ENCODE peak calls at places on chromosomes 1 and 21, in nine cellular contexts. M is lower lobe of right lung; A is CD8-positive, alpha-beta T cell; V is H9; P is B cell; Q is breast epithelium; Z is foreskin fibroblast; C is heart right ventricle; O is AG04450. L is an unnamed sample.

GRCh38 chr1:47710075-47711071 is 272.5 kb downstream of the FOXD2 start:
- DNase-seq in C (peak; percentile 83), O (no peak), V (peak; percentile 82), A (peak; percentile 48), P (no peak), Z (peak; percentile 43), M (peak; percentile 80), Q (no peak), L (no peak)

GRCh38 chr1:88877382-88877825 is 14.0 kb downstream of the GTF2B start:
- DNase-seq in A (no peak), P (no peak), O (no peak), Z (peak; percentile 28), C (no peak), M (no peak), Q (no peak), V (no peak), L (no peak)

GRCh38 chr1:67755619-67756018 is 70.6 kb downstream of the GADD45A start:
- DNase-seq in P (no peak), C (no peak), Z (no peak), A (no peak), V (no peak), Q (no peak), M (no peak), O (no peak), L (no peak)

GRCh38 chr1:56434659-56435202 is 144.6 kb downstream of the PLPP3 start:
- DNase-seq in M (no peak), A (no peak), Z (no peak), P (no peak), O (no peak), Q (no peak), V (no peak), C (no peak), L (no peak)

GRCh38 chr21:15195768-15196167 is 131.0 kb upstream of the NRIP1 start:
- DNase-seq in Z (no peak), M (no peak), A (no peak), P (no peak), O (no peak), Q (no peak), C (no peak), V (no peak), L (no peak)

GRCh38 chr1:210213335-210213734 is 19.3 kb upstream of the SERTAD4 start:
- DNase-seq in A (no peak), V (no peak), Z (no peak), M (no peak), O (no peak), C (no peak), Q (no peak), P (no peak), L (no peak)

GRCh38 chr1:183238071-183238470 is 52.0 kb downstream of the LAMC2 start:
- DNase-seq in C (no peak), P (no peak), O (no peak), Z (peak; percentile 83), Q (no peak), M (no peak), V (no peak), A (no peak), L (no peak)

GRCh38 chr1:38608202-38608864 is 251.2 kb downstream of the RRAGC start:
- DNase-seq in V (peak; percentile 81), O (no peak), C (peak; percentile 36), P (no peak), Z (no peak), M (no peak), Q (no peak), A (no peak), L (no peak)

GRCh38 chr1:156625436-156626078 is 6.3 kb downstream of the HAPLN2 start:
- DNase-seq in A (peak; percentile 47), O (no peak), P (peak; percentile 54), Z (no peak), M (peak; percentile 66), C (peak; percentile 73), V (no peak), Q (no peak), L (no peak)

GRCh38 chr1:208950206-208950605 is 633.3 kb upstream of the CAMK1G start:
- DNase-seq in P (no peak), V (no peak), M (no peak), O (no peak), Q (no peak), Z (no peak), A (no peak), C (no peak), L (no peak)

GRCh38 chr21:25283720-25284119 is 323.6 kb downstream of the MRPL39 start:
- DNase-seq in C (no peak), A (no peak), M (no peak), P (no peak), Z (peak; percentile 17), O (peak; percentile 7), Q (no peak), V (peak; percentile 35), L (no peak)
- TF ChIP-seq CTCF in C (peak; percentile 33), A (no peak), M (peak; percentile 25), P (peak; percentile 29), Z (peak; percentile 39), O (peak; percentile 53), Q (no peak), V (peak; percentile 70), L (peak; percentile 70)

GRCh38 chr1:154902920-154903566 is 33.0 kb upstream of the KCNN3 start:
- DNase-seq in O (no peak), V (no peak), A (no peak), P (no peak), C (no peak), M (no peak), Q (no peak), Z (no peak), L (no peak)

GRCh38 chr1:154910851-154911250 is 25.7 kb downstream of the PMVK start:
- DNase-seq in Q (no peak), Z (no peak), V (no peak), A (no peak), C (no peak), O (no peak), M (no peak), P (no peak), L (peak; percentile 49)

GRCh38 chr1:154908937-154909336 is 27.6 kb downstream of the PMVK start:
- DNase-seq in O (no peak), C (no peak), A (no peak), V (no peak), Z (no peak), Q (no peak), P (no peak), M (no peak), L (no peak)

GRCh38 chr1:154911691-154912550 is 24.6 kb downstream of the PMVK start:
- DNase-seq in P (no peak), M (no peak), C (no peak), V (no peak), Z (no peak), O (no peak), A (no peak), Q (peak; percentile 75), L (peak; percentile 53)

DNA sequence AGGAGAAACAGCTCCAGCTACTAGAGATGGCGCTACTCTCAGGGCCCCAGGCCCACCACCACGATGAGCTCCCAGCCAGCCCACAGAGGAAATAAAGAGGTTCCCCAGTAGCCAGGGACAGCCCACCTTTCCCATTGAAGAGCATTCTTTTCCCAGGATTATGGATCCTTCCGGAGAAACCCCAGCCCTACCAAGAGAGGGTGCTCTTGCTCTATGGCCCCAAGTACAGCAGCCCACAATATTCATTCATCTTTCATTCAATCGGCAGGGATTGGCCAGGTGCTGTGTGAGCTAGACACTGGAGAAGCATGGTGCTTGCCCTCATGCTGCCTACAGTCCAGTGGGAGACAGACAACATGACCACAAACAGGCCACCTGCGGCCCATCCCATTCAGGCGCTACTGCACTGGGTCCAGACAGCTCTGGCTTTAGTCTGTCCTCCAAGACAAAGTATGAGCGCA is 29.9 kb downstream of the PMVK start:
- DNase-seq in Z (no peak), V (no peak), M (no peak), Q (no peak), A (no peak), P (no peak), O (no peak), C (no peak), L (peak; percentile 29)
- TF ChIP-seq CTCF in Z (peak; percentile 20), V (peak; percentile 50), M (peak; percentile 37), Q (peak; percentile 42), A (no peak), P (no peak), O (peak; percentile 39), C (peak; percentile 48), L (peak; percentile 41)

GRCh38 chr1:205986291-205986690 is 16.9 kb downstream of the RAB7B start:
- DNase-seq in Z (no peak), P (no peak), A (no peak), M (no peak), C (no peak), O (no peak), V (no peak), Q (no peak), L (no peak)
- TF ChIP-seq CTCF in Z (no peak), P (no peak), A (no peak), M (no peak), C (no peak), O (no peak), V (no peak), Q (no peak), L (no peak)

DNA sequence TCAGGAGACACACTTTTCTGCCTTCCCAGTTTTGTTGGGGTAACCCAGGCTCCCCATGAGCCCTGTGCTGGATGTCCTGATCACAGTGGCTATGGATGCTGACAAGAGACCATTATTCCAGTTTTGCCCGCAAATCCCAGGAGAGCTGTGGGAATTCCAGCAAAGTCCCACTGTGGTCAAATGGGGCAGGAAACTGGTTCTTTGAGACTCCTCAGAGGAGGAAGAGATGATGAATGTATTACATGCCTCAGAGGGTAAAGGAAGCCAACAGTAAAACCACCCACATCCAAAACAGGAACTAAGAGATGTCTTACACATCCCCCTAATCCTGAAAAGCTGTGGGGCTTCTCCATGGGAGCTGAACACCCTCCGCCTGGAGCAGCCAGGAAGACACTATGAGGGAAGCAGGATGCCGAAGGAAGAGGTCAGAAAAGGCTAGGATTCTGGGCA is 12.8 kb upstream of the MPZL1 start:
- DNase-seq in Q (no peak), P (no peak), Z (no peak), M (no peak), C (no peak), O (no peak), A (no peak), V (no peak), L (no peak)
- TF ChIP-seq CTCF in Q (no peak), P (no peak), Z (no peak), M (no peak), C (no peak), O (no peak), A (no peak), V (no peak), L (no peak)

DNA sequence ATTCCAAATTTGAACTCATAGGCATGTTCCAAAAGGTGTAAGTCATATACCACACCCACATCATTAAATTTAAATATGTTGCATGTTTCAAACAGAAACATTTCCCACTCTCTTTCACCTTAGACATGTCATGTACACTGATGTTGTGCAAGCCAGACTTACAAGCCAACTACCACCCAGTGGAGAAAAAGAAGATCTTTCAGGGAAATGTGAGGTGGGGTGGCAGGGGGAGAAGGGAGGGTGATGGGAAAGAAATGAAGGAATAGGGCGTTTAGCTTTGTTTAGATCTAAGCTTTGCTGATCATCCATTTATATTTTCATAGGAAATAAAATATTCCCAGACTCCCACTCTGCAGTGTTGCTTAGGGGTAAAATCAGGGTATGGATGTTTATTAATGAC is 1.6 kb downstream of the NEGR1 start:
- DNase-seq in O (no peak), Q (no peak), C (no peak), V (no peak), P (no peak), A (no peak), Z (no peak), M (no peak), L (no peak)
- TF ChIP-seq CTCF in O (no peak), Q (no peak), C (no peak), V (no peak), P (no peak), A (no peak), Z (no peak), M (no peak), L (no peak)